ENCODE peak calls at places on chromosomes 5 and 9, in seven cellular contexts. F is uterus, U is upper lobe of left lung, O is adrenal gland, C is HCT116, Y is A549, G is gastrocnemius medialis. E is an unnamed sample.

GRCh38 chr5:138595396-138595795 is 20.2 kb upstream of the HSPA9 start:
- DNase-seq in F (no peak), U (no peak), O (no peak), C (no peak), Y (no peak), G (no peak), E (no peak)

GRCh38 chr9:121774715-121775613 is 123.5 kb downstream of the DAB2IP start:
- DNase-seq in F (no peak), U (peak), O (no peak), C (no peak), Y (no peak), G (peak), E (peak)

GRCh38 chr9:22035591-22036011 is 26.5 kb upstream of the CDKN2B start:
- DNase-seq in F (no peak), U (no peak), O (no peak), C (no peak), Y (no peak), G (no peak), E (no peak)

GRCh38 chr9:96047116-96047639 is 171.7 kb downstream of the ERCC6L2 start:
- DNase-seq in F (no peak), U (no peak), O (no peak), C (no peak), Y (no peak), G (no peak), E (no peak)

GRCh38 chr9:127568971-127569818 is 42.9 kb upstream of the STXBP1 start:
- DNase-seq in F (peak), U (peak), O (peak), C (no peak), Y (peak), G (peak), E (peak)

GRCh38 chr5:176778921-176779465 is 31.4 kb upstream of the UNC5A start:
- DNase-seq in F (no peak), U (peak), O (peak), C (no peak), Y (no peak), G (no peak), E (no peak)

GRCh38 chr9:5582835-5583195 is 46.1 kb upstream of the RIC1 start:
- DNase-seq in F (peak), U (no peak), O (no peak), C (no peak), Y (no peak), G (peak), E (peak)

GRCh38 chr9:113963017-113963620 is 87.0 kb downstream of the ZNF618 start:
- DNase-seq in F (no peak), U (peak), O (peak), C (peak), Y (peak), G (peak), E (peak)

GRCh38 chr5:100905259-100905914 is 2.3 kb upstream of the ST8SIA4 start:
- DNase-seq in F (no peak), U (peak), O (no peak), C (no peak), Y (no peak), G (no peak), E (no peak)

GRCh38 chr5:106380736-106381135 is 1290.0 kb downstream of the EFNA5 start:
- DNase-seq in F (no peak), U (no peak), O (no peak), C (no peak), Y (no peak), G (no peak), E (no peak)

GRCh38 chr5:181052928-181053759 is 13.1 kb downstream of the BTNL9 start:
- DNase-seq in F (no peak), U (no peak), O (no peak), C (no peak), Y (peak), G (no peak), E (no peak)

DNA sequence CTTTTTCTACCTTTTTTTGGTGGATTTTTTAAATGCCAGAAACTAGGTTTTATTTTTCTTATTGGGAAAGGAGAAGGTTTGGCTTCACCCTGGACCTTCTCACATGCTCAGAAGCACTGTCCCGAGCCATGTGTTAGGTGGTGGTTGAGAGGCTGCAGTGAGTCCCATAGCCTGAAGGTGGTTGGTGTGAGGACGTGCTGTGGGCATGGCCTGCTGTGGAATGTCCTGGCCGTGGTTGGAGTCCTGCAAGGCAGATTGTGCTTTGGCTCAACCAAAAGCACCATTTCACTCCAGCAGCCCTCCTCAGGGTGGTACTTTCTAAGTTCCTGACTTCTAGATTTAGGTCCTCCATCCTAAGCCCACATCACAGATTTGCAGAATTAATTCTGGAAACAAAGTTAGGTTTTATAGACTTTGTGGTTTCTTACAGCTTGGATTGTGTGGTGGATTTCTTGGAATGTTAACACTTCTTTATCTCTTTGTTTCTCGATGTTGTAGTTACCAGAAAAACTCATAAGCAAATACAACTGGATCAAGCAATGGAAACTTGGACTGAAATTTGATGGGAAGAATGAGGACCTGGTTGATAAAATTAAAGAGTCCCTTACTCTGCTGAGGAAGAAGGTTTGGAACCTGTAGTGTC is 22.6 kb downstream of the OTULIN start:
- DNase-seq in F (no peak), U (no peak), O (no peak), C (no peak), Y (no peak), G (no peak), E (peak)
- TF ChIP-seq CTCF in F (no peak), U (no peak), O (no peak), C (peak), Y (no peak), G (no peak), E (peak)

GRCh38 chr9:35618854-35619799 is 914 bp upstream of the CD72 start:
- DNase-seq in F (no peak), U (peak), O (no peak), C (no peak), Y (no peak), G (peak), E (peak)
- H3K27ac ChIP-seq in F (no peak), U (no peak), O (no peak), C (no peak), Y (no peak), G (no peak), E (peak)

GRCh38 chr5:95729115-95730010 is 1.8 kb upstream of the RHOBTB3 start:
- DNase-seq in F (no peak), U (no peak), O (no peak), C (no peak), Y (no peak), G (no peak), E (no peak)
- TF ChIP-seq POLR2A in F (no peak), U (no peak), O (no peak), C (no peak), Y (no peak), G (no peak), E (no peak)

GRCh38 chr9:110745656-110746055 is 77.1 kb downstream of the MUSK start:
- DNase-seq in F (no peak), U (no peak), O (no peak), C (no peak), Y (no peak), G (peak), E (no peak)

GRCh38 chr9:110748251-110748893 is 79.8 kb downstream of the MUSK start:
- DNase-seq in F (no peak), U (no peak), O (no peak), C (no peak), Y (no peak), G (no peak), E (no peak)

GRCh38 chr9:110742741-110743371 is 74.3 kb downstream of the MUSK start:
- DNase-seq in F (no peak), U (no peak), O (no peak), C (no peak), Y (no peak), G (peak), E (no peak)

GRCh38 chr9:110744753-110745522 is 76.3 kb downstream of the MUSK start:
- DNase-seq in F (peak), U (peak), O (peak), C (peak), Y (peak), G (peak), E (no peak)

DNA sequence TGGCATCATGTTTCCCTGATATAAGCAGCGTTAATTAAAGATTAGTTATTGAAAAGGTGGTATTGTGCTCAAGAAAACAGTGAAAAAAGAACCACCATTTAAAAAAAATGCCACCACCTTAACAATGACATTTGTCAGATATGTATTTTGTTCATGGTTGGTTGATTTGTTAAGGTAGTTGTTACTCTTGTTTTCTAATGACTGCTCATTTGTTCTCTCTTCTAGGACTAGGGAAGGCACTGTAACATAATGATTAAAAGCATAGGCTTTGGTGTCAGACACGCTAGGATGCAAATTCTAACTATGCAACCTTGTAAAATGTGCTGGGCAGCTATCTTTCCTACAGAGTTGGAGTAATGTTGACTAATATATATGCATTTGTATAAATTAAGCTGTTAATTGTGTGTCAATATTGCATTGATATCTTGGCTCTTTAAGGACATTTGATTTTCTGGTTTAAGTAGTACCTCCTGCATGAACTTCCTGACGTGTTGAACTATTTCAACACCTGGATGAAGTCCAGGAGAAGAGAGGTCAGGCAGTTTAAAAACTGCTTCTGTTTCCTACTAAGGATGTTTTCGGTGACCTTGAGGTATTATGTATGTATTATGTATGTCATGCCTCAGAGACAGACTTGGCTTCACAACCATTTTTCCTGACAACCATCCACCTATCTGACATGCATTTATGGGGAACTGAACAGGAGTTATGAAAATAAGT is 77.8 kb downstream of the MUSK start:
- DNase-seq in F (no peak), U (no peak), O (no peak), C (no peak), Y (no peak), G (no peak), E (no peak)
- TF ChIP-seq CTCF in F (no peak), U (no peak), O (no peak), C (no peak), Y (no peak), G (no peak), E (no peak)

E was measured in heart left ventricle.